ENCODE peak calls at places on chromosomes 11 and 22, in nine cellular contexts. S is B cell, E is WTC11, Q is MM.1S, C is A549, X is neural progenitor cell, W is progenitor cell of endocrine pancreas, G is cardiac muscle cell, R is fibroblast of pulmonary artery. P is an unnamed sample.

GRCh38 chr22:24968066-24968561 is 15.6 kb downstream of the KIAA1671 start:
- DNase-seq in C (no peak), Q (no peak), X (peak; percentile 54), E (peak; percentile 76), W (no peak), S (no peak), G (peak; percentile 30), R (no peak), P (no peak)

GRCh38 chr11:71267807-71268421 is 15.5 kb upstream of the SHANK2 start:
- DNase-seq in E (no peak), S (no peak), W (no peak), Q (no peak), R (no peak), G (no peak), C (no peak), X (no peak), P (peak; percentile 16)

GRCh38 chr11:71305451-71306125 is 53.2 kb upstream of the SHANK2 start:
- DNase-seq in C (no peak), W (no peak), Q (no peak), X (no peak), R (no peak), G (no peak), S (no peak), E (no peak), P (peak; percentile 10)

GRCh38 chr11:130874396-130874795 is 41.9 kb downstream of the SNX19 start:
- DNase-seq in S (no peak), X (no peak), W (no peak), E (no peak), G (no peak), C (no peak), R (peak; percentile 27), Q (no peak), P (no peak)

GRCh38 chr11:65574963-65575567 is 788 bp upstream of the EHBP1L1 start:
- DNase-seq in C (no peak), E (no peak), R (no peak), X (no peak), Q (peak; percentile 68), G (no peak), W (no peak), S (no peak), P (no peak)

GRCh38 chr11:38005597-38005996 is 1407.6 kb upstream of the RAG2 start:
- DNase-seq in E (no peak), S (no peak), R (peak; percentile 97), G (no peak), W (no peak), C (no peak), Q (no peak), X (no peak), P (no peak)

GRCh38 chr11:72740562-72741428 is 11.4 kb downstream of the ARAP1 start:
- DNase-seq in C (no peak), Q (no peak), R (no peak), X (no peak), E (no peak), G (no peak), S (no peak), W (no peak), P (no peak)

GRCh38 chr11:30017467-30017895 is 651 bp upstream of the KCNA4 start:
- DNase-seq in S (no peak), W (no peak), C (no peak), R (no peak), X (peak; percentile 36), E (peak; percentile 29), G (no peak), Q (no peak), P (peak; percentile 48)

GRCh38 chr22:42743501-42743991 is 22.9 kb upstream of the A4GALT start:
- DNase-seq in C (no peak), E (no peak), Q (no peak), G (no peak), S (no peak), R (peak; percentile 97), W (no peak), X (peak; percentile 76), P (no peak)

GRCh38 chr22:46721716-46722115 is 16.3 kb downstream of the CERK start:
- DNase-seq in E (no peak), Q (no peak), G (no peak), S (no peak), R (no peak), W (no peak), C (no peak), X (no peak), P (no peak)

GRCh38 chr11:123351375-123351774 is 78.7 kb upstream of the GRAMD1B start:
- DNase-seq in E (peak; percentile 58), Q (no peak), S (no peak), R (peak; percentile 13), W (no peak), X (peak; percentile 65), G (no peak), C (no peak), P (no peak)

GRCh38 chr22:35376728-35377472 is 4.0 kb upstream of the HMOX1 start:
- DNase-seq in C (peak; percentile 96), X (peak; percentile 98), S (peak; percentile 77), G (peak; percentile 90), Q (peak; percentile 96), E (peak; percentile 94), R (peak; percentile 100), W (peak; percentile 75), P (peak; percentile 74)

GRCh38 chr11:12694182-12694531 is 19.9 kb downstream of the TEAD1 start:
- DNase-seq in C (peak; percentile 56), X (no peak), W (no peak), E (no peak), S (no peak), Q (no peak), G (no peak), R (no peak), P (no peak)

GRCh38 chr11:9642894-9643293 is 21.0 kb upstream of the SWAP70 start:
- DNase-seq in E (no peak), Q (no peak), S (no peak), R (no peak), C (no peak), X (no peak), G (no peak), W (no peak), P (no peak)

GRCh38 chr11:92393218-92393617 is 168.6 kb downstream of the FAT3 start:
- DNase-seq in S (no peak), E (no peak), Q (no peak), R (no peak), X (no peak), W (no peak), G (no peak), C (no peak), P (no peak)

GRCh38 chr22:19757985-19758895 is 2.3 kb upstream of the TBX1 start:
- DNase-seq in C (no peak), W (no peak), Q (no peak), E (no peak), S (no peak), R (no peak), X (peak; percentile 57), G (no peak), P (no peak)

DNA sequence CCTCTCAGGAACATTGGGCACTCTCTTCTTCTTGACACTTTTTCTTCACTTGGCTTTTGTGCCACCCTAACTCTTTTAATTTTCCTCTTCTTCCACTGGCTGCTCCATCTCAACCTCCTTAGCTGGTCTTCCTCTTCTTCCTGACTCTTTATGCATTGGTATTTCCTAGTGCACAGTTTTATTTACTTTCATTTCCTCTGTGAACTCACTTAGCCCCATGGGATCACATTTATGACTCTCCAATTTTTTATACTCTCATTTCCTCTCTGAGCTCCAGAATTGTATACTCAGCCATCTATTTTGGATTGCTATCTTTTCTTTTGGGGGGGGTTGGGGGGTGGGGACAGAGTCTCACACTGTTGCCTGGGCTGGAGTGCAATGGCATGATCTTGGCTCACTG is 38.5 kb upstream of the LARGE1 start:
- DNase-seq in E (no peak), Q (no peak), C (no peak), W (no peak), X (no peak), G (no peak), R (no peak), S (no peak), P (no peak)
- TF ChIP-seq CTCF in E (no peak), Q (no peak), C (no peak), W (no peak), X (no peak), G (no peak), R (no peak), S (no peak), P (no peak)

DNA sequence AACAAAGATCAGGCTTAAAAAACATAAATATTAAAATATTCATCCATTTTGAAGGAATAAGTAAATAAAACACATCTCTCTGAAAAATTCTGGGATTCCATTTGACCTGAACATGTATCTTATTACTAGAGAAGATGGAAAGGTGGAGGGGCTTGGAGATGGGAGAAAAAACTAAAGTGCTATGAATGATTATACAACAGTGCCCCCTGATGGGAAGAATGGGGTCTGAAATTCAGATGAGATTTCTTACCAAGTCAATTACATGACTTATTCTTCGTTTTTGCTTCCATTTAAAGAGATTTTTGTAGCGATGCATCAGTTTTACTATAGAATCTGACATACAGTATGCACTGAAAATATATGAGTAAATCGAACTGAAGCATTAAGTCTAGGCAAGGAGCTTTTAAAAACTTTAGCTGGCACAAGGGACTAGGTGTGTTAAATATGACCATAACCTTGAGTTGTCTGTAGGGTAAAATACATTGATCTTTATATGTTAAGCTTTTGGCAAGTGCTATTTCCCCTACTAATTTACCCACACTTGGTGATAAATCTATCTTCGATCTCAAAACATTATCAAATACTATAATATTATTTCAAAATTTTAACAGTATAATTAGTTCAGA is 718.8 kb downstream of the CNTN5 start:
- DNase-seq in R (peak; percentile 72), E (no peak), C (peak; percentile 32), Q (peak; percentile 30), W (no peak), X (peak; percentile 59), G (peak; percentile 69), S (no peak), P (no peak)
- TF ChIP-seq CTCF in R (peak; percentile 66), E (peak; percentile 30), C (peak; percentile 69), Q (peak; percentile 67), W (peak; percentile 85), X (peak; percentile 81), G (peak; percentile 61), S (peak; percentile 1), P (peak; percentile 82)

GRCh38 chr11:90341986-90342385 is 119.1 kb upstream of the CHORDC1 start:
- DNase-seq in R (no peak), C (no peak), Q (no peak), E (no peak), G (no peak), X (no peak), W (no peak), S (no peak), P (no peak)
- TF ChIP-seq CTCF in R (no peak), C (no peak), Q (no peak), E (no peak), G (no peak), X (peak; percentile 6), W (no peak), S (no peak), P (no peak)

DNA sequence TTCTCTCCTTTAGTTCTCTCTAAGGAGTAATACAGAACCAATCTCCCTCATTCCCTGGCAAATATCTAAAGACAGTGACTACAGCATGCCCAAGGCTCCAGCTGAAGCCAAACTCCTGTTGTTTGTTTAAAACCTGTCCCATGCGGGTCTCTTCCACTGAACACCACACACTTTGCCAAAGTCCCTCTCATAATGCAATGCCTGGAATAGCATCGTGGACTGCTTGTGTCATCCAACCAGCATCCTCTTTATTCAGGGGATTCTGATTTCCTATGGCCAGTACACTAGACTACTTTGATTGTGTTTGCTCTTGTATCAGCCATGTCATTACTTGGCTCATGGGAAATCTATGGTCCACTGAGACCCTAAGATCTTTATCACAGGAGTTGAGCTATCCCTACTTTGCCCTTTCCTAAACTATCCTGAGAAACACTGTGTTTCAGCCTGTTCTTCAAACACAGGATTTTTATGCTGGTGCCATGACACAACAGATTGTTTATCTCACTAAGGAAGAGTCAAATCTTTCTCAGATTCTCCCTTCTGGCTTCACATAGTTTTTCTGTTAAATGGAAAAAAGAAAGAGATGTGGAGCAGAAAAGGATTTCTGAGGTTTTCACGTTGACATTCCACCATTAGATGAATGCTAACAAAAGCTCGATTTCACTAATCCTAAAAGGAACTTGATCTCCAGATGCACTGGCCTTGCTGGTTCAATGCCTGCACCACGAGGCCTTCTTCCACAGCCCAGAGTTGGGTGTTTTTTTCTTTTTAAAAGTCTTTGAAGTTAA is 15.9 kb upstream of the IRAG1 start:
- DNase-seq in W (no peak), C (no peak), Q (no peak), G (no peak), E (no peak), X (no peak), R (no peak), S (no peak), P (no peak)
- TF ChIP-seq CTCF in W (no peak), C (no peak), Q (no peak), G (no peak), E (no peak), X (no peak), R (no peak), S (no peak), P (no peak)

P was measured in mesothelial cell of epicardium.